ENCODE peak calls at places on chromosomes 7 and 10, in five cellular contexts. Z is T-helper 1 cell, C is HEK293T, Q is left ventricle myocardium superior, F is pancreas. U is an unnamed sample.

GRCh38 chr10:88019753-88020152 is 156.3 kb downstream of the PTEN start:
- DNase-seq in F (no peak), Q (no peak), Z (no peak), C (no peak), U (no peak)

GRCh38 chr10:112302335-112302734 is 19.1 kb downstream of the TECTB start:
- DNase-seq in C (no peak), Q (no peak), F (no peak), Z (no peak), U (no peak)

GRCh38 chr7:55977831-55978230 is 13.4 kb downstream of the NIPSNAP2 start:
- DNase-seq in F (no peak), Z (no peak), C (no peak), Q (no peak), U (no peak)

GRCh38 chr10:127990846-127991542 is 84.1 kb downstream of the PTPRE start:
- DNase-seq in Z (no peak), F (no peak), Q (no peak), C (no peak), U (no peak)

GRCh38 chr7:127253289-127254162 is 785 bp upstream of the GRM8 start:
- DNase-seq in Z (peak; percentile 33), F (peak; percentile 45), C (peak; percentile 75), Q (peak; percentile 78), U (peak; percentile 83)

GRCh38 chr7:108596560-108596959 is 26.9 kb downstream of the DNAJB9 start:
- DNase-seq in F (no peak), Q (no peak), Z (no peak), C (no peak), U (no peak)

GRCh38 chr10:72012801-72013200 is 48.6 kb downstream of the CHST3 start:
- DNase-seq in Q (no peak), Z (no peak), C (no peak), F (no peak), U (no peak)

GRCh38 chr7:7265057-7265456 is 82.7 kb downstream of the C1GALT1 start:
- DNase-seq in Z (no peak), F (no peak), Q (no peak), C (no peak), U (no peak)

GRCh38 chr7:45456747-45457146 is 117.4 kb upstream of the ADCY1 start:
- DNase-seq in Q (no peak), F (no peak), C (no peak), Z (no peak), U (no peak)

GRCh38 chr10:22174442-22174841 is 43.4 kb downstream of the EBLN1 start:
- DNase-seq in F (no peak), C (no peak), Q (no peak), Z (no peak), U (no peak)

GRCh38 chr10:18737236-18737635 is 78.0 kb downstream of the ARL5B start:
- DNase-seq in F (no peak), Z (no peak), Q (no peak), C (no peak), U (no peak)

GRCh38 chr10:85967594-85967993 is 399.0 kb downstream of the GRID1 start:
- DNase-seq in Q (no peak), C (no peak), Z (no peak), F (no peak), U (no peak)

GRCh38 chr10:3720228-3721019 is 64.6 kb downstream of the KLF6 start:
- DNase-seq in C (no peak), F (no peak), Z (no peak), Q (peak; percentile 35), U (peak; percentile 55)

GRCh38 chr10:103828107-103828506 is 27.3 kb downstream of the SH3PXD2A start:
- DNase-seq in Q (no peak), Z (no peak), C (no peak), F (no peak), U (no peak)

GRCh38 chr7:112260941-112261340 is 54.4 kb downstream of the ZNF277 start:
- DNase-seq in Q (no peak), Z (no peak), F (no peak), C (no peak), U (no peak)

GRCh38 chr7:128158370-128158769 is 82.7 kb upstream of the LEP start:
- DNase-seq in Q (no peak), Z (no peak), F (no peak), C (no peak), U (no peak)

GRCh38 chr10:88840104-88840503 is 11.5 kb downstream of the ANKRD22 start:
- DNase-seq in C (no peak), F (no peak), Z (no peak), Q (no peak), U (no peak)

GRCh38 chr10:124526621-124527267 is 65.1 kb downstream of the LHPP start:
- DNase-seq in F (no peak), C (no peak), Z (no peak), Q (peak; percentile 26), U (no peak)

GRCh38 chr10:88459523-88459922 is 123.6 kb downstream of the RNLS start:
- DNase-seq in Q (no peak), Z (no peak), C (no peak), F (no peak), U (no peak)

GRCh38 chr7:55622241-55622835 is 50.0 kb upstream of the VOPP1 start:
- DNase-seq in Z (no peak), C (no peak), F (no peak), Q (no peak), U (no peak)

GRCh38 chr10:7734821-7735220 is 31.7 kb downstream of the ITIH2 start:
- DNase-seq in F (no peak), Q (no peak), Z (no peak), C (no peak), U (no peak)